ENCODE peak calls at places on chromosomes 7 and 10, in five cellular contexts. One of them, this sample, is unnamed.

GRCh38 chr10:62501547-62501946 is 127.4 kb downstream of the ZNF365 start:
- DNase-seq in stomach: no peak
- DNase-seq in GM12878: no peak
- DNase-seq in H1: no peak
- DNase-seq in esophagus muscularis mucosa: no peak
- DNase-seq in this sample: no peak

GRCh38 chr7:132154248-132154647 is 422.0 kb downstream of the PLXNA4 start:
- DNase-seq in stomach: no peak
- DNase-seq in esophagus muscularis mucosa: no peak
- DNase-seq in H1: no peak
- DNase-seq in GM12878: no peak
- DNase-seq in this sample: no peak

GRCh38 chr10:12350167-12350872 is 973 bp downstream of the CAMK1D start:
- DNase-seq in stomach: no peak
- DNase-seq in esophagus muscularis mucosa: no peak
- DNase-seq in H1: no peak
- DNase-seq in GM12878: no peak
- DNase-seq in this sample: peak

GRCh38 chr7:73994023-73994422 is 34.0 kb upstream of the ELN start:
- DNase-seq in esophagus muscularis mucosa: no peak
- DNase-seq in stomach: no peak
- DNase-seq in H1: no peak
- DNase-seq in GM12878: no peak
- DNase-seq in this sample: no peak

GRCh38 chr10:114908896-114909295 is 29.1 kb upstream of the TRUB1 start:
- DNase-seq in GM12878: no peak
- DNase-seq in esophagus muscularis mucosa: no peak
- DNase-seq in H1: no peak
- DNase-seq in stomach: no peak
- DNase-seq in this sample: no peak

GRCh38 chr10:49172204-49173132 is 15.7 kb downstream of the TMEM273 start:
- DNase-seq in GM12878: no peak
- DNase-seq in H1: peak
- DNase-seq in stomach: no peak
- DNase-seq in esophagus muscularis mucosa: no peak
- DNase-seq in this sample: no peak

GRCh38 chr10:104445359-104445758 is 91.7 kb downstream of the CFAP58 start:
- DNase-seq in H1: no peak
- DNase-seq in stomach: no peak
- DNase-seq in GM12878: no peak
- DNase-seq in esophagus muscularis mucosa: no peak
- DNase-seq in this sample: no peak

GRCh38 chr10:62047960-62048383 is 146.5 kb downstream of the ARID5B start:
- DNase-seq in esophagus muscularis mucosa: no peak
- DNase-seq in H1: no peak
- DNase-seq in GM12878: no peak
- DNase-seq in stomach: no peak
- DNase-seq in this sample: peak

GRCh38 chr7:104096683-104097082 is 107.2 kb upstream of the RELN start:
- DNase-seq in stomach: no peak
- DNase-seq in esophagus muscularis mucosa: no peak
- DNase-seq in H1: no peak
- DNase-seq in GM12878: no peak
- DNase-seq in this sample: no peak

GRCh38 chr7:33982425-33982786 is 77.1 kb downstream of the BMPER start:
- DNase-seq in stomach: no peak
- DNase-seq in esophagus muscularis mucosa: no peak
- DNase-seq in GM12878: no peak
- DNase-seq in H1: no peak
- DNase-seq in this sample: no peak

GRCh38 chr10:61992059-61992460 is 90.6 kb downstream of the ARID5B start:
- DNase-seq in esophagus muscularis mucosa: no peak
- DNase-seq in GM12878: no peak
- DNase-seq in stomach: peak
- DNase-seq in H1: no peak
- DNase-seq in this sample: no peak

GRCh38 chr10:11181996-11182395 is 164.3 kb downstream of the CELF2 start:
- DNase-seq in esophagus muscularis mucosa: no peak
- DNase-seq in GM12878: no peak
- DNase-seq in H1: no peak
- DNase-seq in stomach: no peak
- DNase-seq in this sample: peak

GRCh38 chr10:35545878-35546631 is 59.1 kb upstream of the GJD4 start:
- DNase-seq in stomach: no peak
- DNase-seq in H1: no peak
- DNase-seq in GM12878: no peak
- DNase-seq in esophagus muscularis mucosa: no peak
- DNase-seq in this sample: no peak

GRCh38 chr10:29517352-29517923 is 117.3 kb downstream of the SVIL start:
- DNase-seq in stomach: no peak
- DNase-seq in GM12878: no peak
- DNase-seq in H1: peak
- DNase-seq in esophagus muscularis mucosa: no peak
- DNase-seq in this sample: no peak

GRCh38 chr7:155288055-155288454 is 9.6 kb upstream of the INSIG1 start:
- DNase-seq in H1: no peak
- DNase-seq in stomach: no peak
- DNase-seq in GM12878: no peak
- DNase-seq in esophagus muscularis mucosa: no peak
- DNase-seq in this sample: no peak

GRCh38 chr7:135925205-135925604 is 52.0 kb downstream of the MTPN start:
- DNase-seq in GM12878: no peak
- DNase-seq in stomach: no peak
- DNase-seq in H1: no peak
- DNase-seq in esophagus muscularis mucosa: peak
- DNase-seq in this sample: no peak

GRCh38 chr10:42640610-42641229 is 2.4 kb upstream of the ZNF33B start:
- DNase-seq in esophagus muscularis mucosa: no peak
- DNase-seq in GM12878: no peak
- DNase-seq in stomach: no peak
- DNase-seq in H1: no peak
- DNase-seq in this sample: no peak

GRCh38 chr10:132676193-132676891 is 109.6 kb downstream of the NKX6-2 start:
- DNase-seq in stomach: peak
- DNase-seq in H1: no peak
- DNase-seq in esophagus muscularis mucosa: no peak
- DNase-seq in GM12878: no peak
- DNase-seq in this sample: peak

GRCh38 chr10:5343561-5343960 is 21.2 kb upstream of the UCN3 start:
- DNase-seq in GM12878: no peak
- DNase-seq in stomach: no peak
- DNase-seq in H1: no peak
- DNase-seq in esophagus muscularis mucosa: no peak
- DNase-seq in this sample: no peak

GRCh38 chr7:43553999-43554398 is 28.9 kb upstream of the STK17A start:
- DNase-seq in H1: no peak
- DNase-seq in esophagus muscularis mucosa: peak
- DNase-seq in GM12878: no peak
- DNase-seq in stomach: no peak
- DNase-seq in this sample: no peak

GRCh38 chr10:81961451-81962184 is 86.6 kb downstream of the NRG3 start:
- DNase-seq in esophagus muscularis mucosa: no peak
- DNase-seq in GM12878: no peak
- DNase-seq in stomach: no peak
- DNase-seq in H1: no peak
- DNase-seq in this sample: no peak

GRCh38 chr10:24114561-24114960 is 94.4 kb upstream of the KIAA1217 start:
- DNase-seq in H1: no peak
- DNase-seq in GM12878: no peak
- DNase-seq in stomach: no peak
- DNase-seq in esophagus muscularis mucosa: peak
- DNase-seq in this sample: no peak

GRCh38 chr10:80497187-80498038 is 40.3 kb upstream of the SH2D4B start:
- DNase-seq in H1: no peak
- DNase-seq in esophagus muscularis mucosa: no peak
- DNase-seq in stomach: peak
- DNase-seq in GM12878: no peak
- DNase-seq in this sample: peak

GRCh38 chr7:45922810-45923209 is 1.7 kb upstream of the IGFBP3 start:
- DNase-seq in H1: no peak
- DNase-seq in GM12878: no peak
- DNase-seq in stomach: no peak
- DNase-seq in esophagus muscularis mucosa: peak
- DNase-seq in this sample: no peak

GRCh38 chr10:79436066-79436849 is 9.2 kb downstream of the ZCCHC24 start:
- DNase-seq in GM12878: no peak
- DNase-seq in H1: no peak
- DNase-seq in esophagus muscularis mucosa: no peak
- DNase-seq in stomach: no peak
- DNase-seq in this sample: peak

GRCh38 chr7:137983308-137984008 is 18.4 kb downstream of the CREB3L2 start:
- DNase-seq in esophagus muscularis mucosa: no peak
- DNase-seq in H1: no peak
- DNase-seq in stomach: no peak
- DNase-seq in GM12878: no peak
- DNase-seq in this sample: no peak

GRCh38 chr7:84187813-84188212 is 6.8 kb downstream of the SEMA3A start:
- DNase-seq in stomach: no peak
- DNase-seq in H1: no peak
- DNase-seq in GM12878: no peak
- DNase-seq in esophagus muscularis mucosa: no peak
- DNase-seq in this sample: no peak

GRCh38 chr10:89129850-89130396 is 77.2 kb downstream of the CH25H start:
- DNase-seq in GM12878: no peak
- DNase-seq in esophagus muscularis mucosa: no peak
- DNase-seq in stomach: no peak
- DNase-seq in H1: no peak
- DNase-seq in this sample: peak

GRCh38 chr7:21041666-21042065 is 255.0 kb upstream of the SP8 start:
- DNase-seq in GM12878: no peak
- DNase-seq in stomach: no peak
- DNase-seq in esophagus muscularis mucosa: no peak
- DNase-seq in H1: peak
- DNase-seq in this sample: no peak

GRCh38 chr10:95560288-95561199 is 627 bp downstream of the SORBS1 start:
- DNase-seq in GM12878: no peak
- DNase-seq in esophagus muscularis mucosa: no peak
- DNase-seq in H1: peak
- DNase-seq in stomach: peak
- DNase-seq in this sample: peak

GRCh38 chr10:101875068-101875688 is 31.6 kb upstream of the KCNIP2 start:
- DNase-seq in GM12878: no peak
- DNase-seq in stomach: no peak
- DNase-seq in esophagus muscularis mucosa: no peak
- DNase-seq in H1: no peak
- DNase-seq in this sample: no peak
- TF ChIP-seq POLR2AphosphoS5 in GM12878: no peak
- TF ChIP-seq POLR2AphosphoS5 in stomach: no peak
- TF ChIP-seq POLR2AphosphoS5 in esophagus muscularis mucosa: no peak
- TF ChIP-seq POLR2AphosphoS5 in H1: no peak
- TF ChIP-seq POLR2AphosphoS5 in this sample: no peak

DNA sequence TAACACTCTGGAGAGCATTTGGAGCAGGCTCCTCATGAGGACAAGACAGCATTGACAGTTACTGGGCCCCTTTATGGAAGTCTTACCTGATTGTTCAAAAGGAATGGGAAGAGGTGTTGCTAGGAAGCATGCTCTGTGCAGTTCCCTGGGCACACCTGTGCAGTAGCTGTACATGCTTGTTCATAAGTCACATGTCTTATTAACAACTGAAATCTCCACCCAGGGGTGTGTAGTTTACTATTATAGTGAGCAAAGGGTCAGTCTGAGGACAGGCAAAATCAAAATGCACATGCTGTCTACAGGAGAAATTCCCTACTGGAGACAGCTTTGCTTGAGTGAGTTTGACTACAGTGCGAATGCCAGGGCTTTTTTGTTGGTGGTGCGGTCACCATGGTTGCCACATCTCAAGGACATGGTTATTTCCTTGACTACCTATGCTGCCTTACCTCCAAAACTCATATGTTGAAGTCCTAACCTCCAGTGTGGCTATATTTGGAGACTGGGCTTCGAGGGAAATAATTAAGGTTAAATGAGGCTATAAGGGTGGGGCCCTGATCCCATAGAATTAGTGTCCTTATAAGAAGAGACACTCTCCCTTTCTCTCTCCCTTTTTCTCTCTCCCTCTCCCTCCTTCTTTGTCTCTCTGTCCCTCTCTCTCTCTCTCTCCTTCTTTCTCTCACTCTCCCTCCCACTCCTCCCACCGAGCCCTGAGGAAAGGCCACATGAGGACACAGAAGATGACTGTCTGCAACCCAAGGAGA is 48.3 kb upstream of the RNF32 start:
- DNase-seq in H1: no peak
- DNase-seq in stomach: no peak
- DNase-seq in esophagus muscularis mucosa: no peak
- DNase-seq in GM12878: no peak
- DNase-seq in this sample: no peak
- TF ChIP-seq EP300 in H1: no peak
- TF ChIP-seq EP300 in stomach: no peak
- TF ChIP-seq EP300 in esophagus muscularis mucosa: no peak
- TF ChIP-seq EP300 in GM12878: no peak
- TF ChIP-seq EP300 in this sample: no peak

DNA sequence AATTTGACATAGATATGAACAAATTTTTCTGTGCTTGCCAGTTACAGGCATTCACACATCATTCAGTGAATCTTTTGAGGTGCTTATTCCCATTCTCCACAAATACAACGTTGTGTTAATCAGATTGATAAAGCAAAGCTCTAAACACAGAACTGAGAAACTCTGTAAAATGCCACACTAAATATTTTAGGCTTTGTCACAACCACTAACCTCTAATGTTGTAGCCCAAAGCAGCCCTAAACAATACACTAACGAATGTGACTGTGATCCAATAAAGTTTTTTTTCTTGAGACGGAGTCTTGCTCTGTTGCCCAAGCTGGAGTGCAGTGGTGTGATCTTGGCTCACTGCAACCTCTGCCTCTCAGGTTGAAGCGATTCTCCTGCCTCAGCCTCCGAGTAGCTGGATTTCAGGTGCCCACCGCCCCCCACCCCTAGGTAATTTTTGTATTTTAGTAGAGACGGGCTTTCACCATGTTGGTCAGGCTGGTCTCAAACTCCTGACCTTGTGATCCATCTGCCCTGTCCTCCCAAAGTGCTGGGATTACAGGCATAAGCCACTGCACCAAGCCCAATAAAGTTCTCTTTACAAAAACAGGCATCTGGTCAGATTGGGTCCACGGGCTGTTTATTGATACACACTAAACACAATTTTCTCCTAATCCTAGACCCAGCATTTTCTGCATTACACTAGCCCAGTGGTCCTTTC is 6.9 kb downstream of the CYCS start:
- DNase-seq in H1: no peak
- DNase-seq in esophagus muscularis mucosa: no peak
- DNase-seq in stomach: no peak
- DNase-seq in GM12878: no peak
- DNase-seq in this sample: no peak
- TF ChIP-seq POLR2AphosphoS5 in H1: peak
- TF ChIP-seq POLR2AphosphoS5 in esophagus muscularis mucosa: no peak
- TF ChIP-seq POLR2AphosphoS5 in stomach: no peak
- TF ChIP-seq POLR2AphosphoS5 in GM12878: no peak
- TF ChIP-seq POLR2AphosphoS5 in this sample: no peak

DNA sequence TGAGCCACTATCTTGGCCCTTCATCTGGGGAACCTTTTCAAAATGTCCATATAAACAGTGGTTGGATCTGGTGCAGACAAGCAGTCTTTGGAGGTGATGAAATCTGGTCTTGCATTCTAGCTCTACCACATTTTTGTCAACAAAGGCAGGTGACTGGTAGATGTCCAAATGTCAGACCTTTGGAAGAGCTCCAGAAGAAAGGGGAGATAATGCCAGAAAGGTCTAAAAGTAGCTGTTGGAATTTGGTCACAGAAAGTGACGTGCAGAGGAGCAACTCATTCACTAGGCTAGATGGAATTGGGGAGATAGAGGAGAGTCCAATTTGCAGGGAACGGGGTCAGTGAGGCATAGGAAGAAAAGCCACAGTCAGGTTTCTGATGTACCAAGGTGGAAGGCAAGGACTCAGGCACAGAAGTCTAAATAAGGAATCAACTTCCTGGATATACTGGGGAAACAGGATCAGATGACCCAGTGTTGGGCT is 36.4 kb upstream of the WAC start:
- DNase-seq in stomach: no peak
- DNase-seq in GM12878: no peak
- DNase-seq in H1: no peak
- DNase-seq in esophagus muscularis mucosa: no peak
- DNase-seq in this sample: no peak
- TF ChIP-seq EP300 in stomach: no peak
- TF ChIP-seq EP300 in GM12878: no peak
- TF ChIP-seq EP300 in H1: no peak
- TF ChIP-seq EP300 in esophagus muscularis mucosa: no peak
- TF ChIP-seq EP300 in this sample: no peak

This sample was measured in sigmoid colon.